ENCODE peak calls at places on chromosomes 12 and 14, in six cellular contexts. N is iPS-NIHi11, Z is posterior cingulate gyrus, U is caudate nucleus, D is HT-29, W is nephron progenitor cell. J is an unnamed sample.

GRCh38 chr12:103903979-103904378 is 26.2 kb upstream of the HSP90B1 start:
- DNase-seq in N (no peak), Z (no peak), U (no peak), D (no peak), W (no peak), J (no peak)

GRCh38 chr14:90969493-90970166 is 90.8 kb downstream of the RPS6KA5 start:
- DNase-seq in N (no peak), Z (no peak), U (no peak), D (no peak), W (no peak), J (no peak)

GRCh38 chr12:73531752-73532151 is 1005.9 kb upstream of the ATXN7L3B start:
- DNase-seq in N (no peak), Z (no peak), U (no peak), D (no peak), W (no peak), J (no peak)

GRCh38 chr12:55664826-55665225 is 28.1 kb downstream of the OR10P1 start:
- DNase-seq in N (no peak), Z (no peak), U (no peak), D (no peak), W (no peak), J (no peak)

GRCh38 chr12:116495260-116495659 is 63.9 kb upstream of the MAP1LC3B2 start:
- DNase-seq in N (no peak), Z (no peak), U (no peak), D (peak; percentile 47), W (no peak), J (no peak)

GRCh38 chr14:89988787-89989186 is 33.1 kb downstream of the TDP1 start:
- DNase-seq in N (no peak), Z (no peak), U (no peak), D (no peak), W (no peak), J (no peak)

GRCh38 chr12:113260127-113260526 is 38.9 kb downstream of the TPCN1 start:
- DNase-seq in N (no peak), Z (no peak), U (no peak), D (no peak), W (no peak), J (no peak)

GRCh38 chr14:54778618-54779017 is 124.0 kb downstream of the GCH1 start:
- DNase-seq in N (no peak), Z (no peak), U (no peak), D (no peak), W (no peak), J (no peak)

GRCh38 chr14:59918824-59919581 is 941 bp upstream of the LRRC9 start:
- DNase-seq in N (peak; percentile 14), Z (peak; percentile 14), U (no peak), D (no peak), W (peak; percentile 22), J (no peak)

GRCh38 chr14:100662850-100663527 is 63.7 kb upstream of the DLK1 start:
- DNase-seq in N (peak; percentile 84), Z (peak; percentile 69), U (peak; percentile 28), D (peak; percentile 75), W (peak; percentile 79), J (peak; percentile 76)

GRCh38 chr12:124743479-124744272 is 120.0 kb downstream of the SCARB1 start:
- DNase-seq in N (no peak), Z (no peak), U (no peak), D (no peak), W (no peak), J (no peak)

GRCh38 chr12:20339060-20339459 is 29.3 kb upstream of the PDE3A start:
- DNase-seq in N (no peak), Z (no peak), U (no peak), D (no peak), W (no peak), J (no peak)

GRCh38 chr12:54356951-54357356 is 7.3 kb downstream of the GPR84 start:
- DNase-seq in N (no peak), Z (no peak), U (no peak), D (no peak), W (peak; percentile 68), J (no peak)

GRCh38 chr14:74963705-74964271 is 8.4 kb upstream of the PGF start:
- DNase-seq in N (no peak), Z (no peak), U (no peak), D (no peak), W (no peak), J (no peak)

GRCh38 chr12:107759410-107759809 is 1.5 kb downstream of the PRDM4 start:
- DNase-seq in N (peak; percentile 9), Z (no peak), U (no peak), D (peak; percentile 79), W (peak; percentile 8), J (no peak)

GRCh38 chr14:52895000-52895399 is 55.9 kb downstream of the FERMT2 start:
- DNase-seq in N (no peak), Z (no peak), U (no peak), D (no peak), W (no peak), J (no peak)

GRCh38 chr14:50594577-50595316 is 34.8 kb downstream of the ATL1 start:
- DNase-seq in N (no peak), Z (no peak), U (no peak), D (no peak), W (peak; percentile 11), J (no peak)

GRCh38 chr14:78254911-78255431 is 84.8 kb downstream of the NRXN3 start:
- DNase-seq in N (no peak), Z (no peak), U (no peak), D (no peak), W (no peak), J (peak; percentile 48)

GRCh38 chr14:77599894-77600293 is 16.5 kb downstream of the SPTLC2 start:
- DNase-seq in N (no peak), Z (no peak), U (no peak), D (peak; percentile 64), W (no peak), J (no peak)

GRCh38 chr12:75011120-75011519 is 198.5 kb downstream of the KCNC2 start:
- DNase-seq in N (peak; percentile 17), Z (no peak), U (no peak), D (no peak), W (peak; percentile 16), J (no peak)

GRCh38 chr14:50379563-50379962 is 17.1 kb downstream of the CDKL1 start:
- DNase-seq in N (no peak), Z (no peak), U (no peak), D (no peak), W (no peak), J (no peak)

GRCh38 chr12:14768823-14769405 is 34.4 kb downstream of the WBP11 start:
- DNase-seq in N (no peak), Z (no peak), U (no peak), D (no peak), W (no peak), J (peak; percentile 70)

GRCh38 chr12:26651566-26652188 is 181.3 kb downstream of the ITPR2 start:
- DNase-seq in N (peak; percentile 78), Z (peak; percentile 35), U (peak; percentile 47), D (peak; percentile 96), W (peak; percentile 62), J (peak; percentile 57)

GRCh38 chr12:50220357-50221061 is 53.3 kb upstream of the CERS5 start:
- DNase-seq in N (no peak), Z (no peak), U (no peak), D (no peak), W (no peak), J (peak; percentile 43)

GRCh38 chr14:99758915-99759545 is 34.2 kb upstream of the EML1 start:
- DNase-seq in N (no peak), Z (no peak), U (no peak), D (no peak), W (no peak), J (no peak)

GRCh38 chr12:116818341-116818856 is 62.8 kb downstream of the HRK start:
- DNase-seq in N (no peak), Z (no peak), U (no peak), D (no peak), W (no peak), J (peak; percentile 26)

GRCh38 chr12:52416788-52417187 is 10.7 kb upstream of the KRT82 start:
- DNase-seq in N (no peak), Z (no peak), U (no peak), D (no peak), W (no peak), J (no peak)

GRCh38 chr14:59060841-59061240 is 127.6 kb upstream of the DAAM1 start:
- DNase-seq in N (no peak), Z (no peak), U (no peak), D (no peak), W (no peak), J (no peak)

GRCh38 chr12:79552186-79552585 is 138.6 kb downstream of the PAWR start:
- DNase-seq in N (no peak), Z (no peak), U (no peak), D (no peak), W (no peak), J (no peak)

GRCh38 chr12:9687228-9687627 is 17.7 kb downstream of the CLEC2D start:
- DNase-seq in N (no peak), Z (no peak), U (no peak), D (no peak), W (no peak), J (no peak)

GRCh38 chr12:131929530-131930456 is 717 bp downstream of the PUS1 start:
- DNase-seq in N (peak; percentile 66), Z (no peak), U (no peak), D (peak; percentile 45), W (peak; percentile 66), J (peak; percentile 49)

GRCh38 chr14:85234626-85235025 is 295.3 kb upstream of the FLRT2 start:
- DNase-seq in N (no peak), Z (no peak), U (no peak), D (peak; percentile 49), W (no peak), J (no peak)

GRCh38 chr12:122840580-122841513 is 5.6 kb downstream of the HIP1R start:
- DNase-seq in N (no peak), Z (no peak), U (no peak), D (no peak), W (no peak), J (no peak)

GRCh38 chr12:57224973-57225679 is 4.4 kb upstream of the SHMT2 start:
- DNase-seq in N (peak; percentile 79), Z (no peak), U (no peak), D (no peak), W (peak; percentile 62), J (peak; percentile 75)

GRCh38 chr14:21133896-21134295 is 22.0 kb downstream of the OR5AU1 start:
- DNase-seq in N (peak; percentile 10), Z (no peak), U (no peak), D (no peak), W (no peak), J (no peak)

GRCh38 chr12:19095869-19096480 is 33.6 kb upstream of the PLEKHA5 start:
- DNase-seq in N (no peak), Z (no peak), U (no peak), D (peak; percentile 16), W (no peak), J (no peak)